ENCODE peak calls at places on chromosomes 4 and X, in six cellular contexts. C is nephron progenitor cell, K is AG09309, S is omental fat pad, W is neural progenitor cell, G is HFFc6. E is an unnamed sample.

GRCh38 chr4:68361146-68361589 is 11.3 kb upstream of the YTHDC1 start:
- DNase-seq in C (no peak), K (peak; percentile 69), S (no peak), W (no peak), G (peak; percentile 80), E (no peak)

GRCh38 chr4:184376136-184376838 is 98.1 kb downstream of the IRF2 start:
- DNase-seq in C (no peak), K (no peak), S (no peak), W (no peak), G (no peak), E (no peak)

GRCh38 chr4:173301518-173302201 is 32.5 kb downstream of the HMGB2 start:
- DNase-seq in C (no peak), K (no peak), S (no peak), W (peak; percentile 38), G (peak; percentile 26), E (peak; percentile 33)

GRCh38 chrX:39398973-39399268 is 597.7 kb downstream of the MID1IP1 start:
- DNase-seq in C (no peak), K (no peak), S (no peak), W (no peak), G (no peak), E (no peak)

GRCh38 chrX:11678174-11678573 is 12.5 kb upstream of the ARHGAP6 start:
- DNase-seq in C (no peak), K (no peak), S (no peak), W (no peak), G (no peak), E (no peak)

GRCh38 chrX:4909245-4909830 is 1195.9 kb upstream of the PRKX start:
- DNase-seq in C (no peak), K (no peak), S (no peak), W (no peak), G (no peak), E (no peak)

GRCh38 chrX:9911479-9911878 is 55.7 kb upstream of the CLDN34 start:
- DNase-seq in C (no peak), K (no peak), S (no peak), W (no peak), G (no peak), E (no peak)

GRCh38 chrX:145817666-145818521 is at the start of gene SLITRK2:
- DNase-seq in C (peak; percentile 51), K (no peak), S (no peak), W (peak; percentile 58), G (no peak), E (no peak)

GRCh38 chrX:112424166-112424565 is 255.6 kb downstream of the LHFPL1 start:
- DNase-seq in C (no peak), K (no peak), S (no peak), W (no peak), G (no peak), E (no peak)

GRCh38 chr4:81030617-81031388 is at the start of gene BMP3:
- DNase-seq in C (peak; percentile 60), K (no peak), S (no peak), W (peak; percentile 74), G (no peak), E (no peak)

GRCh38 chr4:1402516-1403101 is 3.6 kb downstream of the NKX1-1 start:
- DNase-seq in C (no peak), K (no peak), S (no peak), W (no peak), G (no peak), E (peak; percentile 49)

GRCh38 chr4:74014332-74014731 is 15.9 kb upstream of the CXCL5 start:
- DNase-seq in C (no peak), K (no peak), S (no peak), W (no peak), G (no peak), E (no peak)

DNA sequence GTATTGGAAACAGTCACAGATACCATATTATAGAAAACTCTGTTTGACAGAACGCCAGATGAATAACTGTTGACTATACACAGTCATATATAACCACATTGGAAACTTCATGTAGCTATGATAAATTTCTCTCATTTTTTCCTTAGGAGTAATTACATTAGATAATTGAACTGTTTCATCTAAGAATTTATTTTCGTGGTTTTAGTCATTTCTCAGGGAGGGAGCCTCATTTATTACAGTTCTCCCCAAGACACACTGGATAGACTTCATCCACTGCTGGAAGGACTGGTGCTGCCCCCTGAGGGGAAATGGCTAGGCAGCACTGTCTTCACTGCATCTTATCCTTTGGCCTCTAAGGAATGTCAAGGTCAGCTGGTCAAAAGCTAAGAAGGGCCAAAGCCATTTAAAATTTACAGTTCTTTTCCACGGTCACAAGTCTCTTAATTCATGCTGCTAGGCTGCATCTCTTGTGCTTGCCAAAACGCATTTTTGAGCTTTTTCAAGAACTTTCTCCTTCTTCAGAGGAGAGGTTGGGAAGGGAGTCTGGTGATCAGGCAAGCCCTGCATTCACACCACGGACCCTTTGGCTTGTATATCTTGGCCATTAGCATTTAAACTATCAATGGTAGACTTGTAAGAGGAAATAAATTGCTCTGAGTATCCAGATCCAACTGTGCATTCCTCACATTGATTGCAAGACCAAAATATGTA is 145.1 kb downstream of the CBR4 start:
- DNase-seq in C (no peak), K (no peak), S (no peak), W (no peak), G (peak; percentile 77), E (no peak)
- TF ChIP-seq CTCF in C (no peak), K (peak; percentile 55), S (no peak), W (peak; percentile 23), G (peak; percentile 74), E (no peak)

GRCh38 chrX:130801901-130802300 is 101.1 kb downstream of the ENOX2 start:
- DNase-seq in C (no peak), K (no peak), S (no peak), W (no peak), G (no peak), E (no peak)
- TF ChIP-seq CTCF in C (no peak), K (no peak), S (no peak), W (peak; percentile 27), G (no peak), E (no peak)

GRCh38 chrX:154357205-154357604 is 17.2 kb downstream of the FLNA start:
- DNase-seq in C (no peak), K (no peak), S (no peak), W (no peak), G (no peak), E (no peak)

GRCh38 chrX:154355776-154356140 is 18.7 kb downstream of the FLNA start:
- DNase-seq in C (no peak), K (no peak), S (no peak), W (no peak), G (no peak), E (no peak)

GRCh38 chrX:154355094-154355775 is 19.2 kb downstream of the FLNA start:
- DNase-seq in C (no peak), K (no peak), S (no peak), W (no peak), G (no peak), E (no peak)

GRCh38 chrX:154358011-154358410 is 16.4 kb downstream of the FLNA start:
- DNase-seq in C (no peak), K (no peak), S (no peak), W (no peak), G (no peak), E (no peak)

GRCh38 chrX:154356596-154356995 is 17.8 kb downstream of the FLNA start:
- DNase-seq in C (no peak), K (no peak), S (no peak), W (no peak), G (no peak), E (no peak)
- TF ChIP-seq CTCF in C (no peak), K (no peak), S (no peak), W (no peak), G (no peak), E (no peak)

DNA sequence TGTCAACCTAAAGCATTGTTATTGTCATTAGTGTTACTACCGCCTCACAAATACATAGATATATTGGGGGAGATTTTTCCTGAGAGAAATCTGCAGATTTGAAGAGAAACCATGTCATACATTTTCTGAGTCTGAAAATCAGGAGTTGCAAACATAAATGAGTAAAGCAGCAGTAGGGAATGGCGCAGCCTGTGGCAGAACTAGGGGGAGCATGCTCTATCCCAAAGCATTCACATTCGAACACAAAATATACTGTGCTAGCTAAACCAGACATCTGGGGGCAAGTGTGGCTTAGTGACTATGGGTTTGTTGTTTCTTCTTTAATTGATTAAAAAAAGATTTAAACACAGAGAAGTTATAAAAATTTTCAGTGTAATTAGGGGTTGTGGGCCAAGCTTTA is 83.2 kb downstream of the CPE start:
- DNase-seq in C (no peak), K (no peak), S (no peak), W (no peak), G (no peak), E (no peak)
- TF ChIP-seq CTCF in C (no peak), K (no peak), S (no peak), W (no peak), G (peak; percentile 18), E (no peak)

GRCh38 chr4:182286035-182286434 is 42.8 kb downstream of the TENM3 start:
- DNase-seq in C (no peak), K (peak; percentile 8), S (no peak), W (no peak), G (peak; percentile 50), E (no peak)
- TF ChIP-seq CTCF in C (no peak), K (no peak), S (no peak), W (no peak), G (no peak), E (no peak)

GRCh38 chr4:162163892-162164759 is at the start of gene FSTL5:
- DNase-seq in C (peak; percentile 95), K (no peak), S (peak; percentile 24), W (peak; percentile 95), G (no peak), E (peak; percentile 14)
- TF ChIP-seq CTCF in C (no peak), K (no peak), S (no peak), W (peak; percentile 7), G (no peak), E (no peak)

DNA sequence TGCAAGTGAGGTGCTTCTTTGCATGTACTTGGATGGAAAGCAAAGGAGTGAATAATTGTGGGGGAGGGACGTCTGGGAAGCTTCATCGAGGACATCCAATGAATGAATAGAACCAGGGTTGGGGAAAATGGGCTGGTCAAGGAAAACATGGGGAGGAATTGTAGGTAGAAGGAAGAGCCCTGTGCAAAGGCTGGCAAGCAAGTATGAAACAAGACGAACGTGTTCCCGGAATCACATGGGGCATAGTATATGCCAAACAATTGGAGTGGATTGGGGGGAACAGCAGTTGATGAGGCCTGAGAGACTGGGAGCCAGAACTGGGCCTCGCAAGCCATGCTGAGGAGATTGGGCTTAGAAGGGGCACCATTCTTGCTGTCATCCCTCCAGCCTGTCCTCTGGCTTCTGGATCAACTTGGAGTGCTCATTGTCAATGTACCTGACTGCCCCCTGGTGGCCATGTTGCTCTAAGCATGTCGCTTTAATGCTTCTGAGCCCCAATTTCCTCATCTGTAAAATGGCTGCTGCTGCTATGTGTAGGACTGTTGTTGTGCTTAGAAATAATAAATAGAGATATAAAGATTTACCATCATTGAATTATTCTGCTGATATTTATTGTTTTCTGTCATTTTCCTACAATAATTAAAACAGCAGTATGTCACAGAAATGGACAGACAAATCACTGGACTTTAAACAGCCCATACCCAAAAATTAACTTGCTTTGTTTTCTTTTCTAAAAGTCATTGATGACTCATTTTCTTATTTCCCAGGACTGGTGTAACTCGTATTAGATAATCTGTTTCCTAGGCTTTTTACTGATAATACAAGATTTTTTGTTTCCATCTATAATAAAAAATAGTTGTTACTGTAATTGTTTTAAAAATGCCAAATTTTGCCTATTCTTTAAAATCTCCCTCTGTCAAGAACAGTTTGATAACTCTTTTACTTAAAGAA is 66.4 kb downstream of the JADE3 start:
- DNase-seq in C (peak; percentile 64), K (peak; percentile 11), S (peak; percentile 75), W (peak; percentile 81), G (peak; percentile 58), E (peak; percentile 38)
- TF ChIP-seq CTCF in C (peak; percentile 48), K (peak; percentile 65), S (no peak), W (peak; percentile 71), G (peak; percentile 83), E (peak; percentile 47)

E was measured in GM20000.